ENCODE peak calls at places on chromosome 7, in eight cellular contexts. D is left lung, C is PC-9, V is heart left ventricle, A is right lobe of liver, S is RWPE2, L is OCI-LY7, F is tibial nerve. W is an unnamed sample. For H3K4me1, the result is how much of the 10 kb centered on the place peaks cover.

GRCh38 chr7:26202019-26202985 is 757 bp downstream of the CBX3 start:
- DNase-seq in D (peak), C (peak), V (peak), A (no peak), S (no peak), L (peak), F (peak), W (peak)

GRCh38 chr7:128939861-128940410 is 2.2 kb downstream of the IRF5 start:
- DNase-seq in D (no peak), C (no peak), V (no peak), A (peak), S (no peak), L (peak), F (no peak), W (no peak)

GRCh38 chr7:42734568-42734967 is 177.3 kb downstream of the C7orf25 start:
- DNase-seq in D (no peak), C (no peak), V (no peak), A (no peak), S (no peak), L (no peak), F (no peak), W (no peak)

GRCh38 chr7:30896041-30896440 is 15.6 kb upstream of the AQP1 start:
- DNase-seq in D (peak), C (no peak), V (no peak), A (no peak), S (no peak), L (no peak), F (no peak), W (no peak)

GRCh38 chr7:138004936-138005335 is 3.0 kb upstream of the CREB3L2 start:
- DNase-seq in D (no peak), C (no peak), V (no peak), A (no peak), S (no peak), L (no peak), F (no peak), W (no peak)

GRCh38 chr7:149821191-149822148 is 16.7 kb upstream of the ZNF862 start:
- DNase-seq in D (peak), C (no peak), V (no peak), A (peak), S (peak), L (no peak), F (no peak), W (no peak)

GRCh38 chr7:33841658-33842057 is 63.7 kb upstream of the BMPER start:
- DNase-seq in D (no peak), C (no peak), V (no peak), A (no peak), S (no peak), L (no peak), F (peak), W (no peak)

GRCh38 chr7:30933124-30933893 is 21.7 kb downstream of the AQP1 start:
- DNase-seq in D (peak), C (no peak), V (no peak), A (peak), S (peak), L (no peak), F (no peak), W (no peak)

GRCh38 chr7:148481147-148481526 is 109.4 kb upstream of the C7orf33 start:
- DNase-seq in D (no peak), C (no peak), V (no peak), A (peak), S (no peak), L (no peak), F (no peak), W (no peak)

GRCh38 chr7:7183833-7184463 is 1.6 kb downstream of the C1GALT1 start:
- DNase-seq in D (no peak), C (no peak), V (no peak), A (no peak), S (no peak), L (peak), F (no peak), W (no peak)

GRCh38 chr7:40234046-40234445 is 99.2 kb downstream of the SUGCT start:
- DNase-seq in D (no peak), C (no peak), V (no peak), A (no peak), S (no peak), L (peak), F (no peak), W (no peak)

GRCh38 chr7:36605261-36605660 is 119.0 kb downstream of the AOAH start:
- DNase-seq in D (no peak), C (no peak), V (no peak), A (no peak), S (no peak), L (no peak), F (no peak), W (no peak)

GRCh38 chr7:39952791-39953190 is 2.7 kb downstream of the CDK13 start:
- DNase-seq in D (no peak), C (no peak), V (no peak), A (no peak), S (no peak), L (no peak), F (no peak), W (no peak)

GRCh38 chr7:95776561-95777185 is 4.3 kb downstream of the DYNC1I1 start:
- DNase-seq in D (no peak), C (no peak), V (no peak), A (no peak), S (no peak), L (no peak), F (no peak), W (no peak)

GRCh38 chr7:32244806-32245345 is 174.7 kb upstream of the PDE1C start:
- DNase-seq in D (no peak), C (no peak), V (no peak), A (no peak), S (no peak), L (no peak), F (no peak), W (no peak)

GRCh38 chr7:98168181-98168903 is 42.9 kb upstream of the BHLHA15 start:
- DNase-seq in D (no peak), C (peak), V (peak), A (no peak), S (no peak), L (peak), F (no peak), W (peak)

GRCh38 chr7:32516551-32517082 is 21.3 kb downstream of the AVL9 start:
- DNase-seq in D (no peak), C (no peak), V (no peak), A (no peak), S (no peak), L (no peak), F (no peak), W (no peak)

GRCh38 chr7:41323811-41324210 is 379.1 kb downstream of the INHBA start:
- DNase-seq in D (no peak), C (no peak), V (no peak), A (no peak), S (no peak), L (no peak), F (no peak), W (no peak)

GRCh38 chr7:98174334-98175259 is 36.6 kb upstream of the BHLHA15 start:
- DNase-seq in D (peak), C (no peak), V (peak), A (peak), S (no peak), L (no peak), F (no peak), W (no peak)

GRCh38 chr7:11896663-11897062 is 64.7 kb upstream of the THSD7A start:
- DNase-seq in D (no peak), C (no peak), V (no peak), A (no peak), S (no peak), L (no peak), F (no peak), W (no peak)

GRCh38 chr7:113705439-113705838 is 213.4 kb downstream of the PPP1R3A start:
- DNase-seq in D (no peak), C (no peak), V (no peak), A (no peak), S (no peak), L (no peak), F (no peak), W (no peak)

GRCh38 chr7:140607441-140607989 is 33.1 kb downstream of the DENND2A start:
- DNase-seq in D (no peak), C (no peak), V (peak), A (no peak), S (no peak), L (no peak), F (peak), W (no peak)

GRCh38 chr7:155862516-155863257 is 50.4 kb upstream of the SHH start:
- DNase-seq in D (peak), C (no peak), V (no peak), A (no peak), S (peak), L (no peak), F (no peak), W (no peak)

GRCh38 chr7:81187768-81188167 is 268.9 kb upstream of the SEMA3C start:
- DNase-seq in D (no peak), C (no peak), V (no peak), A (no peak), S (no peak), L (no peak), F (no peak), W (no peak)

GRCh38 chr7:16708980-16709379 is 44.6 kb upstream of the TSPAN13 start:
- DNase-seq in D (no peak), C (peak), V (no peak), A (no peak), S (no peak), L (no peak), F (no peak), W (no peak)

GRCh38 chr7:81515009-81515408 is 254.8 kb downstream of the HGF start:
- DNase-seq in D (no peak), C (no peak), V (no peak), A (no peak), S (no peak), L (no peak), F (no peak), W (no peak)

GRCh38 chr7:97145068-97145467 is 27.6 kb downstream of the SDHAF3 start:
- DNase-seq in D (no peak), C (no peak), V (no peak), A (no peak), S (no peak), L (peak), F (no peak), W (no peak)

GRCh38 chr7:37999673-38000072 is 79.2 kb downstream of the EPDR1 start:
- DNase-seq in D (no peak), C (no peak), V (no peak), A (no peak), S (no peak), L (no peak), F (no peak), W (no peak)

GRCh38 chr7:961546-962400 is 7.3 kb upstream of the ADAP1 start:
- DNase-seq in D (peak), C (no peak), V (no peak), A (peak), S (peak), L (no peak), F (no peak), W (no peak)

GRCh38 chr7:127392566-127393369 is at the start of gene ZNF800:
- DNase-seq in D (peak), C (peak), V (peak), A (peak), S (peak), L (peak), F (peak), W (peak)
- H3K4me1 ChIP-seq in D (under half), C (under half), V (under half), A (under half), S (under half), L (under half), F (under half), W (under half)

GRCh38 chr7:44377134-44377463 is 51.7 kb upstream of the CAMK2B start:
- DNase-seq in D (no peak), C (no peak), V (no peak), A (no peak), S (no peak), L (no peak), F (no peak), W (no peak)

GRCh38 chr7:44379366-44380178 is 54.2 kb upstream of the CAMK2B start:
- DNase-seq in D (peak), C (no peak), V (peak), A (no peak), S (no peak), L (no peak), F (no peak), W (no peak)

GRCh38 chr7:44380179-44380830 is 54.9 kb upstream of the CAMK2B start:
- DNase-seq in D (no peak), C (no peak), V (no peak), A (no peak), S (no peak), L (no peak), F (no peak), W (no peak)

GRCh38 chr7:44377681-44378421 is 52.5 kb upstream of the CAMK2B start:
- DNase-seq in D (no peak), C (no peak), V (no peak), A (no peak), S (peak), L (peak), F (no peak), W (no peak)

DNA sequence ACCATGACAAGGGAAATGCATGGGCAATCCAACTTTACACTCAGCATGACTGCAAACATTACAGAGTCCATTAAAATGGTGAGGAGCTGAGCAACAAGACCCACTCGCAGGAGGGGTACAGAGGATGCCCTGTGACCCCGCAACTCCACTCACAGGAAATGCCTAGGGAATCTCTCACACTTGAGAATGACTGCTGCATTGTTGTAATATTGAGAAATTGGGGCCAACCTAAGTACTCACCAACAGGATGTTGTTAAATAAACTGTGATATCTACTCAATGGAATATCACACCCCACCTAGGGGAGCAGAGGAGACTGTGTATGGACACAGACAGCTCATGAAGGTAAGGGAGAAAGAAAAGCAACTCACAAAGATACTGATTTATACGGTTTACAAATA is 53.4 kb upstream of the CAMK2B start:
- DNase-seq in D (no peak), C (peak), V (no peak), A (no peak), S (peak), L (no peak), F (no peak), W (no peak)
- H3K27ac ChIP-seq in D (no peak), C (peak), V (no peak), A (no peak), S (peak), L (no peak), F (no peak), W (no peak)

GRCh38 chr7:100676501-100677306 is 3.2 kb downstream of the GNB2 start:
- DNase-seq in D (no peak), C (no peak), V (no peak), A (no peak), S (no peak), L (no peak), F (no peak), W (no peak)
- H3K4me3 ChIP-seq in D (no peak), C (no peak), V (peak), A (peak), S (no peak), L (peak), F (peak), W (no peak)

GRCh38 chr7:131325179-131325840 is 2.4 kb upstream of the MKLN1 start:
- DNase-seq in D (no peak), C (no peak), V (no peak), A (no peak), S (no peak), L (no peak), F (no peak), W (no peak)

GRCh38 chr7:131327626-131328386 is at the start of gene MKLN1:
- DNase-seq in D (peak), C (peak), V (peak), A (peak), S (peak), L (peak), F (peak), W (peak)

GRCh38 chr7:131327049-131327625 is 539 bp upstream of the MKLN1 start:
- DNase-seq in D (no peak), C (no peak), V (peak), A (no peak), S (no peak), L (no peak), F (no peak), W (no peak)

GRCh38 chr7:131328387-131329175 is 905 bp downstream of the MKLN1 start:
- DNase-seq in D (no peak), C (no peak), V (no peak), A (no peak), S (no peak), L (no peak), F (no peak), W (no peak)

DNA sequence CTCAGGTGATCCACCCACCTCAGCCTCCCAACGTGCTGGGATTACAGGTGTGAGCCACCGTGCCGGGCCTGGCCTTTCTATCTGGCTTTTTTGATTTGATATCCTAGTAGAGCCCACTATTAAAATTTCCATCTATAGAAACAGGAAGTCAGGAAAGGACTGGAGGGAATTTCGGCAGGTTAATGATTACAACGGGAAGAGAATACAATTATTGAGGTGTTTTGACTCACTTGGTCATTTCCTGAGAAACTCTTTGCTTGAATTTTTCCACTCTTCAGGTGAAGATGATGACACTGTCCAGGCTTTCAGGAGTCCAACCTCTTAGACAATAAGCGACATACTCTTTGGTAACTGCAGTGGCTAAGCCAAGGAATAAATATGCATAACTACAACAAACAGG is 1.1 kb upstream of the MKLN1 start:
- DNase-seq in D (no peak), C (no peak), V (no peak), A (no peak), S (no peak), L (no peak), F (no peak), W (no peak)
- H3K4me1 ChIP-seq in D (under half), C (under half), V (under half), A (under half), S (under half), L (under half), F (under half), W (under half)

GRCh38 chr7:8582723-8583122 is 149.3 kb downstream of the NXPH1 start:
- DNase-seq in D (peak), C (no peak), V (no peak), A (no peak), S (no peak), L (no peak), F (no peak), W (peak)
- H3K27ac ChIP-seq in D (no peak), C (no peak), V (no peak), A (no peak), S (no peak), L (no peak), F (no peak), W (no peak)